ENCODE peak calls at places on chromosome 4, in nine cellular contexts. One of them, this sample, is unnamed.

GRCh38 chr4:90357117-90357710 is 230.0 kb downstream of the CCSER1 start:
- DNase-seq in breast epithelium: no peak
- DNase-seq in stomach: no peak
- DNase-seq in SK-N-SH: peak; percentile 47
- DNase-seq in SK-N-MC: peak; percentile 65
- DNase-seq in suprapubic skin: no peak
- DNase-seq in endothelial cell of umbilical vein: peak; percentile 71
- DNase-seq in GM23338: peak; percentile 74
- DNase-seq in K562: peak; percentile 28
- DNase-seq in this sample: no peak

GRCh38 chr4:126627255-126627654 is 1005.5 kb upstream of the INTU start:
- DNase-seq in breast epithelium: no peak
- DNase-seq in stomach: no peak
- DNase-seq in SK-N-SH: peak; percentile 6
- DNase-seq in SK-N-MC: no peak
- DNase-seq in suprapubic skin: no peak
- DNase-seq in endothelial cell of umbilical vein: peak; percentile 44
- DNase-seq in GM23338: peak; percentile 70
- DNase-seq in K562: peak; percentile 49
- DNase-seq in this sample: no peak

GRCh38 chr4:183335369-183335940 is 13.2 kb upstream of the CLDN24 start:
- DNase-seq in breast epithelium: no peak
- DNase-seq in stomach: peak; percentile 23
- DNase-seq in SK-N-SH: no peak
- DNase-seq in SK-N-MC: no peak
- DNase-seq in suprapubic skin: no peak
- DNase-seq in endothelial cell of umbilical vein: peak; percentile 91
- DNase-seq in GM23338: no peak
- DNase-seq in K562: peak; percentile 32
- DNase-seq in this sample: no peak

GRCh38 chr4:100289980-100290379 is 99.7 kb upstream of the DDIT4L start:
- DNase-seq in breast epithelium: no peak
- DNase-seq in stomach: no peak
- DNase-seq in SK-N-SH: no peak
- DNase-seq in SK-N-MC: peak; percentile 22
- DNase-seq in suprapubic skin: no peak
- DNase-seq in endothelial cell of umbilical vein: peak; percentile 60
- DNase-seq in GM23338: no peak
- DNase-seq in K562: no peak
- DNase-seq in this sample: no peak

GRCh38 chr4:8600266-8600665 is 7.7 kb downstream of the CPZ start:
- DNase-seq in breast epithelium: no peak
- DNase-seq in stomach: no peak
- DNase-seq in SK-N-SH: no peak
- DNase-seq in SK-N-MC: no peak
- DNase-seq in suprapubic skin: no peak
- DNase-seq in endothelial cell of umbilical vein: no peak
- DNase-seq in GM23338: no peak
- DNase-seq in K562: no peak
- DNase-seq in this sample: no peak

GRCh38 chr4:80189956-80190671 is 7.2 kb upstream of the PRDM8 start:
- DNase-seq in breast epithelium: no peak
- DNase-seq in stomach: no peak
- DNase-seq in SK-N-SH: no peak
- DNase-seq in SK-N-MC: no peak
- DNase-seq in suprapubic skin: no peak
- DNase-seq in endothelial cell of umbilical vein: no peak
- DNase-seq in GM23338: peak; percentile 89
- DNase-seq in K562: no peak
- DNase-seq in this sample: no peak

GRCh38 chr4:145177906-145178538 is 2.4 kb downstream of the OTUD4 start:
- DNase-seq in breast epithelium: no peak
- DNase-seq in stomach: no peak
- DNase-seq in SK-N-SH: no peak
- DNase-seq in SK-N-MC: no peak
- DNase-seq in suprapubic skin: no peak
- DNase-seq in endothelial cell of umbilical vein: peak; percentile 89
- DNase-seq in GM23338: peak; percentile 25
- DNase-seq in K562: peak; percentile 50
- DNase-seq in this sample: no peak

GRCh38 chr4:171966356-171966755 is 153.2 kb downstream of the GALNTL6 start:
- DNase-seq in breast epithelium: no peak
- DNase-seq in stomach: no peak
- DNase-seq in SK-N-SH: no peak
- DNase-seq in SK-N-MC: no peak
- DNase-seq in suprapubic skin: no peak
- DNase-seq in endothelial cell of umbilical vein: no peak
- DNase-seq in GM23338: no peak
- DNase-seq in K562: no peak
- DNase-seq in this sample: no peak

GRCh38 chr4:174714393-174715211 is 114.4 kb downstream of the GLRA3 start:
- DNase-seq in breast epithelium: no peak
- DNase-seq in stomach: peak; percentile 36
- DNase-seq in SK-N-SH: peak; percentile 60
- DNase-seq in SK-N-MC: no peak
- DNase-seq in suprapubic skin: no peak
- DNase-seq in endothelial cell of umbilical vein: peak; percentile 10
- DNase-seq in GM23338: peak; percentile 79
- DNase-seq in K562: peak; percentile 84
- DNase-seq in this sample: peak; percentile 11

GRCh38 chr4:76301775-76302162 is 4.8 kb upstream of the STBD1 start:
- DNase-seq in breast epithelium: no peak
- DNase-seq in stomach: no peak
- DNase-seq in SK-N-SH: no peak
- DNase-seq in SK-N-MC: no peak
- DNase-seq in suprapubic skin: no peak
- DNase-seq in endothelial cell of umbilical vein: no peak
- DNase-seq in GM23338: no peak
- DNase-seq in K562: no peak
- DNase-seq in this sample: no peak

GRCh38 chr4:119536572-119537528 is 91.8 kb downstream of the PDE5A start:
- DNase-seq in breast epithelium: no peak
- DNase-seq in stomach: no peak
- DNase-seq in SK-N-SH: no peak
- DNase-seq in SK-N-MC: no peak
- DNase-seq in suprapubic skin: no peak
- DNase-seq in endothelial cell of umbilical vein: peak; percentile 3
- DNase-seq in GM23338: no peak
- DNase-seq in K562: no peak
- DNase-seq in this sample: no peak

GRCh38 chr4:102627831-102628523 is 126.8 kb downstream of the NFKB1 start:
- DNase-seq in breast epithelium: no peak
- DNase-seq in stomach: no peak
- DNase-seq in SK-N-SH: no peak
- DNase-seq in SK-N-MC: no peak
- DNase-seq in suprapubic skin: no peak
- DNase-seq in endothelial cell of umbilical vein: peak; percentile 68
- DNase-seq in GM23338: no peak
- DNase-seq in K562: peak; percentile 54
- DNase-seq in this sample: no peak

GRCh38 chr4:157005193-157005592 is 33.6 kb upstream of the PDGFC start:
- DNase-seq in breast epithelium: no peak
- DNase-seq in stomach: no peak
- DNase-seq in SK-N-SH: no peak
- DNase-seq in SK-N-MC: no peak
- DNase-seq in suprapubic skin: no peak
- DNase-seq in endothelial cell of umbilical vein: no peak
- DNase-seq in GM23338: no peak
- DNase-seq in K562: no peak
- DNase-seq in this sample: no peak

GRCh38 chr4:159268607-159269006 is 165.7 kb downstream of the RAPGEF2 start:
- DNase-seq in breast epithelium: no peak
- DNase-seq in stomach: no peak
- DNase-seq in SK-N-SH: no peak
- DNase-seq in SK-N-MC: no peak
- DNase-seq in suprapubic skin: no peak
- DNase-seq in endothelial cell of umbilical vein: no peak
- DNase-seq in GM23338: no peak
- DNase-seq in K562: no peak
- DNase-seq in this sample: no peak

GRCh38 chr4:158193171-158193749 is 17.0 kb upstream of the TMEM144 start:
- DNase-seq in breast epithelium: no peak
- DNase-seq in stomach: no peak
- DNase-seq in SK-N-SH: peak; percentile 30
- DNase-seq in SK-N-MC: no peak
- DNase-seq in suprapubic skin: no peak
- DNase-seq in endothelial cell of umbilical vein: peak; percentile 58
- DNase-seq in GM23338: peak; percentile 60
- DNase-seq in K562: peak; percentile 42
- DNase-seq in this sample: no peak

GRCh38 chr4:130568746-130569145 is 1472.8 kb downstream of the C4orf33 start:
- DNase-seq in breast epithelium: no peak
- DNase-seq in stomach: no peak
- DNase-seq in SK-N-SH: no peak
- DNase-seq in SK-N-MC: no peak
- DNase-seq in suprapubic skin: no peak
- DNase-seq in endothelial cell of umbilical vein: no peak
- DNase-seq in GM23338: no peak
- DNase-seq in K562: no peak
- DNase-seq in this sample: no peak

GRCh38 chr4:57080781-57081650 is 29.2 kb downstream of the IGFBP7 start:
- DNase-seq in breast epithelium: no peak
- DNase-seq in stomach: no peak
- DNase-seq in SK-N-SH: no peak
- DNase-seq in SK-N-MC: no peak
- DNase-seq in suprapubic skin: no peak
- DNase-seq in endothelial cell of umbilical vein: peak; percentile 99
- DNase-seq in GM23338: no peak
- DNase-seq in K562: no peak
- DNase-seq in this sample: peak; percentile 20

GRCh38 chr4:57077550-57078311 is 32.5 kb downstream of the IGFBP7 start:
- DNase-seq in breast epithelium: no peak
- DNase-seq in stomach: no peak
- DNase-seq in SK-N-SH: no peak
- DNase-seq in SK-N-MC: no peak
- DNase-seq in suprapubic skin: no peak
- DNase-seq in endothelial cell of umbilical vein: peak; percentile 71
- DNase-seq in GM23338: peak; percentile 84
- DNase-seq in K562: no peak
- DNase-seq in this sample: no peak

GRCh38 chr4:57081651-57082349 is 28.4 kb downstream of the IGFBP7 start:
- DNase-seq in breast epithelium: no peak
- DNase-seq in stomach: no peak
- DNase-seq in SK-N-SH: no peak
- DNase-seq in SK-N-MC: no peak
- DNase-seq in suprapubic skin: no peak
- DNase-seq in endothelial cell of umbilical vein: no peak
- DNase-seq in GM23338: peak; percentile 50
- DNase-seq in K562: no peak
- DNase-seq in this sample: no peak

GRCh38 chr4:57076646-57077045 is 33.5 kb downstream of the IGFBP7 start:
- DNase-seq in breast epithelium: no peak
- DNase-seq in stomach: no peak
- DNase-seq in SK-N-SH: no peak
- DNase-seq in SK-N-MC: no peak
- DNase-seq in suprapubic skin: no peak
- DNase-seq in endothelial cell of umbilical vein: no peak
- DNase-seq in GM23338: no peak
- DNase-seq in K562: no peak
- DNase-seq in this sample: no peak

DNA sequence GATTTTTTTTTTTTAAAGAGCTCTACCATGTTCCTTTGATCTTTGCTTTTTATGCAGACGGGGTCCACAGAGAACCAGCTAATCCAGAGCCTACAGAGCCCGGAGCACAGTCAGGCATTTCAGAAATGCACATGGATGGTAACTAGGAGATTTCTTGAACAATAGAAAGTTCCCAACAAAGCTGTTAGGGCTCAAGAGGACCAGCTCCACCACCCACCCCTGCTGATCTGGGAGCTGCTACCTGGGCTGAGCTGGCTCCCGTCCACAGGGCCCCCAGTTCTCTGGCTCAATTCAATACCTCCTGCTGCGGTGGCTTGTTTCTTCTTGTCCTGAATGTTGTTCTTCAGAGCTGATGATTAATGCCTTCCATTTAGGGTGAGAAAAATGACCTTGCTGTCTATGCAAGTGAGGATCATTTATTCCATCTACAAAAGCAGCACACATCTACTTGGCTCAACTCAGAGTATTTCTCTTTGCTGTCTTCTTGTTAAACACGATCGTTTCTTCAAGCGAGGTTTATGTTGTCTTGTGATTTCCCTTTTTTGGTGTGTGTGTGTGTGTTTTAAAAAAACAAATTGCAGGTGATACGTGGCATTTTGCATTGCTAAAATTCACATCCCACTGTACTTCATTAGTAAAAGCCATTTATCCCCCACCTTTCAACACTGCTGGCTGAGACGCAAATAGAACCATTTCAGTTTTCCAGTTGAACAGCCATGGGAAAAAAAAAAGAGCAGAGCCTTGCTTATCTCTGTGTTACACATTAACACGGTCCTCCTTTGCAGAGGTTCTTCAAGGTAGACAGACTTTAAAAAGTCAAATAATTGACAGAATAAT is 31.3 kb downstream of the IGFBP7 start:
- DNase-seq in breast epithelium: no peak
- DNase-seq in stomach: no peak
- DNase-seq in SK-N-SH: no peak
- DNase-seq in SK-N-MC: no peak
- DNase-seq in suprapubic skin: no peak
- DNase-seq in endothelial cell of umbilical vein: peak; percentile 85
- DNase-seq in GM23338: peak; percentile 85
- DNase-seq in K562: no peak
- DNase-seq in this sample: peak; percentile 62
- H3K4me3 ChIP-seq in breast epithelium: no peak overlapping the region
- H3K4me3 ChIP-seq in stomach: no peak overlapping the region
- H3K4me3 ChIP-seq in SK-N-SH: no peak overlapping the region
- H3K4me3 ChIP-seq in SK-N-MC: no peak overlapping the region
- H3K4me3 ChIP-seq in suprapubic skin: no peak overlapping the region
- H3K4me3 ChIP-seq in endothelial cell of umbilical vein: no peak overlapping the region
- H3K4me3 ChIP-seq in GM23338: no peak overlapping the region
- H3K4me3 ChIP-seq in K562: no peak overlapping the region
- H3K4me3 ChIP-seq in this sample: no peak overlapping the region

GRCh38 chr4:169659736-169660670 is 39.6 kb downstream of the CLCN3 start:
- DNase-seq in breast epithelium: no peak
- DNase-seq in stomach: peak; percentile 79
- DNase-seq in SK-N-SH: peak; percentile 67
- DNase-seq in SK-N-MC: peak; percentile 98
- DNase-seq in suprapubic skin: peak; percentile 80
- DNase-seq in endothelial cell of umbilical vein: peak; percentile 97
- DNase-seq in GM23338: peak; percentile 87
- DNase-seq in K562: peak; percentile 97
- DNase-seq in this sample: peak; percentile 94
- TF ChIP-seq POLR2AphosphoS5 in breast epithelium: no peak
- TF ChIP-seq POLR2AphosphoS5 in stomach: peak; percentile 92
- TF ChIP-seq POLR2AphosphoS5 in SK-N-SH: no peak
- TF ChIP-seq POLR2AphosphoS5 in SK-N-MC: peak; percentile 50
- TF ChIP-seq POLR2AphosphoS5 in suprapubic skin: peak; percentile 72
- TF ChIP-seq POLR2AphosphoS5 in endothelial cell of umbilical vein: peak; percentile 37
- TF ChIP-seq POLR2AphosphoS5 in GM23338: no peak
- TF ChIP-seq POLR2AphosphoS5 in K562: peak; percentile 67
- TF ChIP-seq POLR2AphosphoS5 in this sample: peak; percentile 95

GRCh38 chr4:140071806-140072205 is 82.2 kb downstream of the MAML3 start:
- DNase-seq in breast epithelium: no peak
- DNase-seq in stomach: no peak
- DNase-seq in SK-N-SH: no peak
- DNase-seq in SK-N-MC: no peak
- DNase-seq in suprapubic skin: no peak
- DNase-seq in endothelial cell of umbilical vein: no peak
- DNase-seq in GM23338: no peak
- DNase-seq in K562: no peak
- DNase-seq in this sample: no peak
- H3K4me3 ChIP-seq in breast epithelium: peak overlapping the region; percentile 26
- H3K4me3 ChIP-seq in stomach: no peak overlapping the region
- H3K4me3 ChIP-seq in SK-N-SH: no peak overlapping the region
- H3K4me3 ChIP-seq in SK-N-MC: no peak overlapping the region
- H3K4me3 ChIP-seq in suprapubic skin: no peak overlapping the region
- H3K4me3 ChIP-seq in endothelial cell of umbilical vein: no peak overlapping the region
- H3K4me3 ChIP-seq in GM23338: no peak overlapping the region
- H3K4me3 ChIP-seq in K562: no peak overlapping the region
- H3K4me3 ChIP-seq in this sample: no peak overlapping the region

GRCh38 chr4:87530868-87531267 is 1.7 kb upstream of the SPARCL1 start:
- DNase-seq in breast epithelium: no peak
- DNase-seq in stomach: peak; percentile 30
- DNase-seq in SK-N-SH: no peak
- DNase-seq in SK-N-MC: no peak
- DNase-seq in suprapubic skin: peak; percentile 72
- DNase-seq in endothelial cell of umbilical vein: peak; percentile 55
- DNase-seq in GM23338: peak; percentile 17
- DNase-seq in K562: no peak
- DNase-seq in this sample: peak; percentile 79
- TF ChIP-seq POLR2AphosphoS5 in breast epithelium: peak; percentile 85
- TF ChIP-seq POLR2AphosphoS5 in stomach: peak; percentile 92
- TF ChIP-seq POLR2AphosphoS5 in SK-N-SH: no peak
- TF ChIP-seq POLR2AphosphoS5 in SK-N-MC: no peak
- TF ChIP-seq POLR2AphosphoS5 in suprapubic skin: peak; percentile 95
- TF ChIP-seq POLR2AphosphoS5 in endothelial cell of umbilical vein: no peak
- TF ChIP-seq POLR2AphosphoS5 in GM23338: no peak
- TF ChIP-seq POLR2AphosphoS5 in K562: no peak
- TF ChIP-seq POLR2AphosphoS5 in this sample: peak; percentile 96

This sample was measured in prostate gland.